ENCODE peak calls at places on chromosomes 12 and 14, in four cellular contexts. W is hippocampal formation, O is H4, Y is endodermal cell. Q is an unnamed sample.
A peak's percentile ranks its signal among the peaks of the same experiment; 100 is the strongest.

GRCh38 chr14:57168138-57168695 is 100.5 kb downstream of the EXOC5 start:
- DNase-seq in Y (no peak), O (no peak), W (no peak), Q (no peak)

GRCh38 chr12:5189173-5189572 is 145.5 kb downstream of the KCNA5 start:
- DNase-seq in Y (no peak), O (no peak), W (no peak), Q (no peak)

GRCh38 chr14:94321421-94322271 is 1.5 kb downstream of the SERPINA6 start:
- DNase-seq in W (no peak), Y (no peak), O (no peak), Q (no peak)

GRCh38 chr14:54172562-54172961 is 215.9 kb upstream of the BMP4 start:
- DNase-seq in O (no peak), W (no peak), Y (no peak), Q (no peak)

GRCh38 chr12:76583301-76583700 is 23.7 kb upstream of the OSBPL8 start:
- DNase-seq in O (no peak), W (no peak), Y (no peak), Q (no peak)

GRCh38 chr14:81453166-81453766 is 53.1 kb upstream of the STON2 start:
- DNase-seq in O (peak; percentile 29), W (peak; percentile 37), Y (peak; percentile 85), Q (no peak)

GRCh38 chr12:96514328-96514727 is 25.0 kb downstream of the CFAP54 start:
- DNase-seq in W (no peak), Y (no peak), O (no peak), Q (no peak)

GRCh38 chr12:131636940-131637750 is 73.7 kb upstream of the SFSWAP start:
- DNase-seq in Y (peak; percentile 38), O (no peak), W (no peak), Q (no peak)

GRCh38 chr12:42967850-42968249 is 378.3 kb upstream of the PRICKLE1 start:
- DNase-seq in O (no peak), W (no peak), Y (no peak), Q (no peak)

GRCh38 chr12:124411291-124411878 is 116.5 kb downstream of the RFLNA start:
- DNase-seq in W (no peak), O (peak; percentile 54), Y (peak; percentile 71), Q (no peak)

GRCh38 chr12:34390171-34390841 is 368.0 kb downstream of the ALG10 start:
- DNase-seq in O (no peak), W (no peak), Y (peak; percentile 21), Q (no peak)

GRCh38 chr12:5073054-5073453 is 29.4 kb downstream of the KCNA5 start:
- DNase-seq in W (no peak), Y (no peak), O (no peak), Q (no peak)

GRCh38 chr12:5171701-5172100 is 128.0 kb downstream of the KCNA5 start:
- DNase-seq in W (peak; percentile 17), O (peak; percentile 58), Y (peak; percentile 86), Q (no peak)